ENCODE peak calls at places on chromosomes 2 and 18, in four cellular contexts. M, V, F and A are unnamed samples.

GRCh38 chr2:233867993-233868532 is at the start of gene MSL3B:
- DNase-seq in V (no peak), M (no peak), F (no peak), A (peak)

GRCh38 chr2:2701813-2702212 is 370.7 kb upstream of the MYT1L start:
- DNase-seq in M (no peak), F (no peak), V (no peak), A (no peak)

GRCh38 chr2:235536711-235537110 is 42.9 kb downstream of the AGAP1 start:
- DNase-seq in V (no peak), M (peak), F (no peak), A (no peak)

GRCh38 chr18:28189400-28190239 is 12.7 kb upstream of the CDH2 start:
- DNase-seq in F (no peak), M (no peak), V (no peak), A (peak)

GRCh38 chr2:113169002-113169530 is 4.7 kb upstream of the PSD4 start:
- DNase-seq in F (no peak), V (no peak), M (no peak), A (no peak)

GRCh38 chr18:39149211-39149806 is 1583.7 kb upstream of the CELF4 start:
- DNase-seq in M (no peak), V (no peak), F (no peak), A (no peak)

GRCh38 chr18:76445275-76445674 is 49.8 kb downstream of the ZNF516 start:
- DNase-seq in M (no peak), V (peak), F (no peak), A (no peak)

GRCh38 chr2:37590119-37590571 is 81.3 kb downstream of the CDC42EP3 start:
- DNase-seq in V (peak), M (no peak), F (no peak), A (no peak)

GRCh38 chr18:46578987-46579386 is 78.0 kb downstream of the LOXHD1 start:
- DNase-seq in F (no peak), V (no peak), M (no peak), A (no peak)

GRCh38 chr2:168997113-168997512 is 34.0 kb downstream of the ABCB11 start:
- DNase-seq in M (no peak), V (no peak), F (no peak), A (no peak)

GRCh38 chr2:185245806-185246205 is 492.8 kb upstream of the FSIP2 start:
- DNase-seq in M (no peak), V (no peak), F (no peak), A (peak)

GRCh38 chr2:218291934-218292699 is at the start of gene TMBIM1:
- DNase-seq in F (no peak), M (peak), V (no peak), A (peak)

GRCh38 chr2:227163445-227163997 is 484 bp downstream of the COL4A4 start:
- DNase-seq in V (no peak), F (no peak), M (peak), A (peak)

GRCh38 chr2:178324072-178324471 is 126.9 kb downstream of the PRKRA start:
- DNase-seq in M (no peak), V (no peak), F (no peak), A (no peak)

GRCh38 chr2:84429328-84429727 is 29.8 kb downstream of the SUCLG1 start:
- DNase-seq in M (no peak), F (no peak), V (no peak), A (no peak)